ENCODE peak calls at places on chromosome 3, in seven cellular contexts. X, B, E, K, V, O and G are unnamed samples.

GRCh38 chr3:46512191-46512590 is 14.4 kb downstream of the RTP3 start:
- DNase-seq in X (no peak), B (no peak), E (no peak), K (no peak), V (no peak), O (no peak), G (no peak)

GRCh38 chr3:129573493-129573892 is 30.5 kb downstream of the H1-8 start:
- DNase-seq in X (no peak), B (no peak), E (no peak), K (no peak), V (no peak), O (no peak), G (no peak)

GRCh38 chr3:139547666-139548065 is 8.1 kb upstream of the RBP1 start:
- DNase-seq in X (no peak), B (no peak), E (no peak), K (no peak), V (no peak), O (no peak), G (no peak)

GRCh38 chr3:114290911-114291901 is 2.6 kb upstream of the TIGIT start:
- DNase-seq in X (peak), B (peak), E (peak), K (peak), V (peak), O (no peak), G (peak)

GRCh38 chr3:107796786-107797185 is 274.0 kb downstream of the BBX start:
- DNase-seq in X (peak), B (no peak), E (no peak), K (peak), V (no peak), O (no peak), G (no peak)

GRCh38 chr3:172129868-172130751 is 90.7 kb downstream of the FNDC3B start:
- DNase-seq in X (peak), B (peak), E (peak), K (peak), V (peak), O (peak), G (no peak)

GRCh38 chr3:66442254-66443249 is 58.3 kb downstream of the LRIG1 start:
- DNase-seq in X (peak), B (no peak), E (peak), K (peak), V (peak), O (peak), G (peak)

GRCh38 chr3:150319900-150320299 is 88.2 kb upstream of the TSC22D2 start:
- DNase-seq in X (peak), B (peak), E (peak), K (peak), V (no peak), O (peak), G (no peak)

GRCh38 chr3:13135251-13135810 is 62.1 kb upstream of the IQSEC1 start:
- DNase-seq in X (no peak), B (no peak), E (no peak), K (no peak), V (no peak), O (no peak), G (peak)

GRCh38 chr3:98110191-98110908 is 20.2 kb upstream of the OR5H1 start:
- DNase-seq in X (no peak), B (no peak), E (peak), K (no peak), V (no peak), O (no peak), G (no peak)

GRCh38 chr3:113695818-113696645 is at the start of gene USF3:
- DNase-seq in X (peak), B (peak), E (peak), K (peak), V (no peak), O (no peak), G (peak)

GRCh38 chr3:49359623-49360022 is 1.5 kb upstream of the GPX1 start:
- DNase-seq in X (peak), B (no peak), E (no peak), K (peak), V (no peak), O (no peak), G (no peak)

GRCh38 chr3:192835818-192836468 is 81.7 kb downstream of the MB21D2 start:
- DNase-seq in X (peak), B (no peak), E (peak), K (peak), V (no peak), O (no peak), G (no peak)

GRCh38 chr3:70273492-70273891 is 38.9 kb downstream of the MDFIC2 start:
- DNase-seq in X (no peak), B (no peak), E (no peak), K (peak), V (no peak), O (no peak), G (no peak)

GRCh38 chr3:172315401-172316091 is 132.7 kb downstream of the GHSR start:
- DNase-seq in X (peak), B (peak), E (peak), K (peak), V (peak), O (peak), G (peak)

GRCh38 chr3:114877378-114878118 is 269.5 kb downstream of the ZBTB20 start:
- DNase-seq in X (no peak), B (no peak), E (no peak), K (peak), V (no peak), O (no peak), G (no peak)

GRCh38 chr3:34107669-34108068 is 309.2 kb downstream of the PDCD6IP start:
- DNase-seq in X (no peak), B (no peak), E (no peak), K (no peak), V (no peak), O (no peak), G (no peak)

GRCh38 chr3:194387926-194388418 is 11.1 kb downstream of the GP5 start:
- DNase-seq in X (no peak), B (no peak), E (no peak), K (no peak), V (no peak), O (no peak), G (no peak)

GRCh38 chr3:12004741-12005513 is 739 bp downstream of the SYN2 start:
- DNase-seq in X (no peak), B (no peak), E (peak), K (no peak), V (no peak), O (no peak), G (peak)

GRCh38 chr3:9820944-9821343 is 10.9 kb downstream of the TTLL3 start:
- DNase-seq in X (peak), B (no peak), E (peak), K (peak), V (no peak), O (no peak), G (peak)